ENCODE peak calls at places on chromosomes 11 and 22, in eight cellular contexts. P, W, A, O, S, R, J and Q are unnamed samples.

GRCh38 chr11:12273618-12273995 is 103.8 kb upstream of the PARVA start:
- DNase-seq in R (no peak), P (no peak), O (no peak), S (no peak), W (no peak), J (no peak), A (no peak), Q (no peak)

GRCh38 chr11:119324124-119324665 is 7.3 kb upstream of the MCAM start:
- DNase-seq in S (no peak), W (no peak), P (no peak), J (no peak), R (no peak), A (no peak), O (no peak), Q (no peak)

GRCh38 chr22:24772493-24773220 is 1.9 kb downstream of the PIWIL3 start:
- DNase-seq in S (peak; percentile 39), P (peak; percentile 53), W (peak; percentile 23), R (no peak), O (no peak), A (peak; percentile 79), J (peak; percentile 35), Q (peak; percentile 73)

GRCh38 chr11:126352934-126353801 is 2.3 kb upstream of the ST3GAL4 start:
- DNase-seq in S (peak; percentile 86), P (no peak), O (no peak), A (peak; percentile 57), J (no peak), W (peak; percentile 88), R (no peak), Q (peak; percentile 79)

GRCh38 chr11:95301497-95301896 is 70.5 kb upstream of the SESN3 start:
- DNase-seq in W (no peak), P (no peak), S (peak; percentile 16), A (peak; percentile 7), O (no peak), R (no peak), J (no peak), Q (no peak)

GRCh38 chr11:86715611-86716010 is 43.2 kb upstream of the ME3 start:
- DNase-seq in A (no peak), O (no peak), S (no peak), R (no peak), W (no peak), P (no peak), J (no peak), Q (no peak)

GRCh38 chr11:65789230-65790103 is 2.6 kb downstream of the OVOL1 start:
- DNase-seq in S (no peak), J (no peak), P (no peak), O (no peak), R (no peak), A (no peak), W (no peak), Q (no peak)

GRCh38 chr11:14022821-14023220 is 60.3 kb downstream of the SPON1 start:
- DNase-seq in P (no peak), A (no peak), O (no peak), J (no peak), S (no peak), W (no peak), R (no peak), Q (no peak)

GRCh38 chr11:86150826-86151187 is 81.9 kb upstream of the PICALM start:
- DNase-seq in R (no peak), A (no peak), W (no peak), P (no peak), O (no peak), J (no peak), S (no peak), Q (peak; percentile 32)

GRCh38 chr22:36336246-36337182 is 51.3 kb downstream of the MYH9 start:
- DNase-seq in R (no peak), S (no peak), P (no peak), W (no peak), J (no peak), A (no peak), O (no peak), Q (no peak)

GRCh38 chr22:29917052-29917902 is 34.3 kb downstream of the MTMR3 start:
- DNase-seq in A (peak; percentile 58), O (no peak), W (peak; percentile 30), P (no peak), R (no peak), S (peak; percentile 62), J (no peak), Q (peak; percentile 60)

GRCh38 chr11:28296426-28296825 is 188.2 kb downstream of the METTL15 start:
- DNase-seq in A (no peak), O (no peak), S (no peak), W (no peak), R (no peak), P (no peak), J (no peak), Q (no peak)

GRCh38 chr11:60750911-60751310 is 5.8 kb upstream of the MS4A15 start:
- DNase-seq in S (no peak), R (no peak), A (no peak), O (no peak), W (no peak), J (no peak), P (no peak), Q (no peak)

GRCh38 chr11:111908639-111909305 is 2.8 kb downstream of the CRYAB start:
- DNase-seq in W (no peak), J (no peak), R (no peak), O (no peak), S (no peak), A (no peak), P (no peak), Q (no peak)

GRCh38 chr11:113663567-113663966 is 42.5 kb downstream of the TMPRSS5 start:
- DNase-seq in R (no peak), P (no peak), A (no peak), J (no peak), W (peak; percentile 33), O (no peak), S (no peak), Q (no peak)

GRCh38 chr11:99015634-99016454 is 4.9 kb upstream of the CNTN5 start:
- DNase-seq in O (no peak), P (peak; percentile 70), J (peak; percentile 29), S (peak; percentile 56), R (no peak), W (peak; percentile 56), A (peak; percentile 77), Q (peak; percentile 77)

DNA sequence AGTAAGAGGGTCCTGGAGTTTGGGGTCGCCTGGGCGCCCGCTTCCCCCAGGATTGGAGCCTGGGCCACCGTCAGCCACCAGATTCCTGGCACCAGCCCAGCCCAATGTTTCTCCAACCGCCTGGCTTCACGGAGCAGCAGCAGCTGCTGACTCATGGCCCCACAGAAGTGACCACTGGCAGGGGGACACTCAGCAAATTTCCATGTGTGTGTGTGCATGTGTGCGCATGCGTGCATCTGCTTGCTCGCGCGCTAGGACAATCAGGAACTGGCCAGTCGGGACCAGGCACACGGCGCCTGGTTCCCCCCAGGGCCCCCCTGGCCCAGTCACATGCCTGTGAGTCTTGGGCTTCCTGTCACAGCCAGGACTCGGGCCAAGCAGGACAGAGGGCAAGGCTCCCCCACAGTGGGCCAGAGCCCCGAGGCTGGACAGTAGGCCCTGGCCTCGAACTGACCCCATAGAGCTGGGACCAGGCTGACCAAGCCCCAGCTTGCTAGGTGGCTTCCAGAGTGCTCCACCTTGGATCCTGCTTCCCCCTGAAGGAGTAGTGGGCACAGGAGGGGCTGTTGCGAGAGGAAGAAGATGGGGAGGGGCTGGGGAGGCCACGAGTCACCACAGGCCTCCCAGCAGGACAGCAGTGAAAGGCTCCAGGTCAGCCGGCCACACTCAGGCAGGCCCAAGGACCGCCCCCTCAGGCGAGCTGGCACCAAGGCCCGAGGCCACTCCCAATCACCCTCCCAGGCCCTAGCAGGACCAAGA is 3.2 kb downstream of the CTSD start:
- DNase-seq in O (no peak), J (no peak), W (no peak), A (peak; percentile 34), R (peak; percentile 66), P (peak; percentile 25), S (peak; percentile 64), Q (peak; percentile 75)
- H3K4me3 ChIP-seq in O (no peak overlapping the region), J (no peak overlapping the region), W (no peak overlapping the region), A (no peak overlapping the region), R (no peak overlapping the region), P (no peak overlapping the region), S (no peak overlapping the region), Q (no peak overlapping the region)

GRCh38 chr11:9060700-9061111 is 30.7 kb downstream of the SCUBE2 start:
- DNase-seq in O (peak; percentile 74), P (peak; percentile 17), A (no peak), W (peak; percentile 29), J (no peak), R (no peak), S (peak; percentile 15), Q (no peak)
- TF ChIP-seq CTCF in O (peak; percentile 65), P (peak; percentile 27), A (peak; percentile 12), W (peak; percentile 28), J (no peak), R (peak; percentile 15), S (peak; percentile 31), Q (peak; percentile 15)

GRCh38 chr22:45286854-45287551 is 2.3 kb downstream of the UPK3A start:
- DNase-seq in J (no peak), R (no peak), O (no peak), P (no peak), S (no peak), A (no peak), W (no peak), Q (no peak)

GRCh38 chr22:45280995-45281394 is 3.8 kb upstream of the UPK3A start:
- DNase-seq in P (no peak), R (no peak), W (no peak), O (no peak), J (no peak), S (no peak), A (no peak), Q (no peak)

GRCh38 chr22:45284705-45285305 is at the start of gene UPK3A:
- DNase-seq in J (no peak), R (peak; percentile 87), P (peak; percentile 88), A (no peak), S (no peak), O (peak; percentile 76), W (peak; percentile 58), Q (no peak)

GRCh38 chr22:45290410-45290936 is 5.7 kb downstream of the UPK3A start:
- DNase-seq in S (peak; percentile 73), J (no peak), A (peak; percentile 25), P (peak; percentile 55), O (no peak), R (peak; percentile 73), W (peak; percentile 69), Q (peak; percentile 50)

DNA sequence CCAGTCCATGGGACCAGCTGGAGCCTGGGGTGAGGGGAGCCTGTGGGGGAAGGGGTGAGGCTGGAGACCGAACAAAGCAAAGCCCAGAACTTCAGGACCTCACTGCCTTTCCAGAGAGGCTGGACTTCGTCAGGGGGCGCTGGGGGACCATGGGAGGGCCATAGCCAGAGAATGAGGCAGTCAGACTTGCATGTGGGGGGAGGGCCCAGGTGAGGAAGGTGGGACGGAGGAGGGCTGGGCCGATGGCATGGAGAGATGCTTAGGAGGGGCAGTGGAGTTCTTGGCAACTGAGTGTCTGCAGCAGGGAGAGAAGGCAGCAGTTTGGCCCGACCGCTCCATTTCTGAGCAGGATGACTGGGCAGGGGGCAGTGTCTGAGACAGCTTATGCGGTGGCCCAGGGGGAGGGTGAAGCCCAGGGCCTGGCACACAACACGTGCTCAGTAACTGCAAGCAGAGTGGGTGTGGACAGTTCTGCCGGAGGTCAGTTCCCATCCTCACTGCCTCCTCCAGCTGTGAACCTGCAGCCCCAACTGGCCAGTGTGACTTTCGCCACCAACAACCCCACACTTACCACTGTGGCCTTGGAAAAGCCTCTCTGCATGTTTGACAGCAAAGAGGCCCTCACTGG is 796 bp downstream of the UPK3A start:
- DNase-seq in P (peak; percentile 45), S (no peak), R (no peak), A (no peak), J (no peak), O (no peak), W (no peak), Q (no peak)
- H3K4me3 ChIP-seq in P (peak overlapping the region; percentile 14), S (no peak overlapping the region), R (no peak overlapping the region), A (no peak overlapping the region), J (no peak overlapping the region), O (no peak overlapping the region), W (no peak overlapping the region), Q (no peak overlapping the region)

GRCh38 chr11:69295079-69295994 is 1.4 kb downstream of the MYEOV start:
- DNase-seq in J (no peak), R (no peak), S (no peak), W (no peak), A (no peak), P (no peak), O (no peak), Q (no peak)
- TF ChIP-seq CTCF in J (no peak), R (no peak), S (no peak), W (no peak), A (no peak), P (no peak), O (no peak), Q (no peak)